ENCODE peak calls at places on chromosomes 11 and 22, in seven cellular contexts. E, O, M, B, G, J and C are unnamed samples.

GRCh38 chr11:14537134-14537599 is 17.0 kb upstream of the PSMA1 start:
- DNase-seq in E (peak; percentile 42), O (peak; percentile 43), M (no peak), B (no peak), G (no peak), J (peak; percentile 22), C (no peak)

GRCh38 chr11:125968363-125968762 is 22.5 kb downstream of the VSIG10L2 start:
- DNase-seq in E (no peak), O (no peak), M (no peak), B (no peak), G (no peak), J (no peak), C (no peak)

GRCh38 chr11:126416542-126417090 is 61.1 kb downstream of the ST3GAL4 start:
- DNase-seq in E (no peak), O (peak; percentile 91), M (peak; percentile 94), B (peak; percentile 66), G (no peak), J (no peak), C (peak; percentile 82)

GRCh38 chr22:50083462-50084081 is 1.7 kb downstream of the MLC1 start:
- DNase-seq in E (no peak), O (no peak), M (peak; percentile 66), B (no peak), G (no peak), J (no peak), C (no peak)

GRCh38 chr11:1888347-1888753 is 3.3 kb downstream of the PRR33 start:
- DNase-seq in E (no peak), O (no peak), M (no peak), B (no peak), G (no peak), J (no peak), C (no peak)

GRCh38 chr11:94649254-94649653 is 82.1 kb downstream of the PIWIL4 start:
- DNase-seq in E (no peak), O (no peak), M (no peak), B (no peak), G (no peak), J (no peak), C (no peak)

GRCh38 chr11:126360049-126360446 is 4.6 kb downstream of the ST3GAL4 start:
- DNase-seq in E (no peak), O (no peak), M (peak; percentile 69), B (no peak), G (no peak), J (no peak), C (no peak)

GRCh38 chr11:96082002-96082899 is 158.3 kb upstream of the MTMR2 start:
- DNase-seq in E (no peak), O (no peak), M (no peak), B (no peak), G (no peak), J (no peak), C (no peak)

GRCh38 chr11:101974255-101974654 is 57.9 kb upstream of the ANGPTL5 start:
- DNase-seq in E (no peak), O (no peak), M (no peak), B (no peak), G (no peak), J (no peak), C (no peak)

GRCh38 chr11:41383768-41384167 is 75.7 kb downstream of the LRRC4C start:
- DNase-seq in E (no peak), O (no peak), M (no peak), B (no peak), G (no peak), J (no peak), C (no peak)

GRCh38 chr11:27857588-27857987 is 157.3 kb upstream of the BDNF start:
- DNase-seq in E (no peak), O (no peak), M (no peak), B (no peak), G (no peak), J (no peak), C (no peak)

GRCh38 chr11:95512177-95512576 is 277.4 kb downstream of the FAM76B start:
- DNase-seq in E (peak; percentile 72), O (no peak), M (no peak), B (no peak), G (no peak), J (peak; percentile 4), C (no peak)